ENCODE peak calls at places on chromosomes 5 and 9, in four cellular contexts. V is BJ, Q is AG10803, I is PC-3. L is an unnamed sample.

GRCh38 chr5:173515526-173515925 is 100.9 kb downstream of the BOD1 start:
- DNase-seq in I (peak), Q (peak), V (peak), L (no peak)

GRCh38 chr9:7366121-7366520 is 433.5 kb downstream of the DMAC1 start:
- DNase-seq in Q (peak), V (peak), I (no peak), L (no peak)

GRCh38 chr5:1508679-1509290 is 15.0 kb downstream of the LPCAT1 start:
- DNase-seq in V (no peak), I (no peak), Q (no peak), L (no peak)

GRCh38 chr9:135949666-135950134 is 11.5 kb downstream of the UBAC1 start:
- DNase-seq in I (no peak), Q (no peak), V (no peak), L (no peak)

GRCh38 chr5:88964831-88965230 is 81.8 kb upstream of the MEF2C start:
- DNase-seq in Q (no peak), V (no peak), I (peak), L (no peak)

GRCh38 chr9:85586684-85587083 is 155.1 kb downstream of the AGTPBP1 start:
- DNase-seq in I (no peak), Q (no peak), V (no peak), L (no peak)

GRCh38 chr5:154317916-154318315 is 127.4 kb downstream of the GALNT10 start:
- DNase-seq in V (no peak), Q (no peak), I (no peak), L (no peak)

GRCh38 chr5:99721487-99721886 is 792.7 kb upstream of the CHD1 start:
- DNase-seq in V (no peak), Q (no peak), I (peak), L (no peak)

GRCh38 chr5:117201016-117201415 is 626.4 kb upstream of the SEMA6A start:
- DNase-seq in Q (no peak), V (no peak), I (no peak), L (no peak)

GRCh38 chr9:132586830-132587483 is 4.6 kb downstream of the BARHL1 start:
- DNase-seq in V (no peak), I (no peak), Q (no peak), L (no peak)
- H3K4me3 ChIP-seq in V (no peak), I (no peak), Q (no peak), L (no peak)

GRCh38 chr9:2321523-2322148 is 300.0 kb upstream of the VLDLR start:
- DNase-seq in I (no peak), V (no peak), Q (no peak), L (no peak)
- TF ChIP-seq CTCF in I (peak), V (peak), Q (no peak), L (no peak)

DNA sequence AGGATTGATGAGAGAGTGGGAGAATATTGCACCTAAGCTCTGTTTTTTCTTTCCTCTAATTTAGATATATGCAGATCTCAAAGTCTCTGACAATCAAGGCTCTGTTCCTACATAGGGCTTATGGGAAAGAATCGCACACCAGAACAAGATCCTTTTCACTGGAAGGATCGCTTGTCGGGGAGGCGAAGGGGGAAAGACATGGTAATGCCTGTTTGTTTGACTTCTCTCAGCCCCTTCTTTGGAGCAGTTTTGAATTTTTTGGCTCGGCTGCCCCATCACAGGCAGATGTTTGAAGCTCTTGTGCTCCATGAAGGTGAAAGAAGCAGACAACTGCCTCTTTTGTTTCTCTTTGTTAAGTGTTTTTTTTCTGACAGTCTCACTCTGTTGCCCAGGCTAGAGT is 599.9 kb upstream of the ZNF608 start:
- DNase-seq in I (no peak), Q (no peak), V (no peak), L (no peak)
- H3K4me3 ChIP-seq in I (no peak), Q (no peak), V (no peak), L (no peak)

DNA sequence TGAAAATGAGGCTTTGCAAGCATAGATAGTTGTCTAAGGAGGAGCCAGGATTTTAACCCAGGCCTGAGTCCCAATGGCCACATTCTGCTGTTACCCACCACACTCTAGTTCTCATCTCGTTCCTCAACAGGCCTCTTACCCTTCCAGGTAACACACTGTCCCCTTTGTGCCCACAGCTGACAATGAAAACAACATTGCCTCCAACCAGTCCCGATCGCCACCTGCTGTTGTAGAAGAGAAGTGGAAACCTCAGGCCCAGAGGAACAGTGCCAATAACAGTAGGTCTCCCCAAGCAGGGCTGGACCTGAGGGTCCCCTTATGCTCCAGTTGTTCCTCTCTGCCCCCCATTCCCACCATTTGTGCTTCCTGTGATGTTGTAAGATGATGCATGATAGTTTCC is 30.4 kb downstream of the AMBP start:
- DNase-seq in V (no peak), Q (peak), I (peak), L (no peak)
- TF ChIP-seq CTCF in V (peak), Q (peak), I (peak), L (no peak)

GRCh38 chr9:136995370-136995769 is 998 bp downstream of the CLIC3 start:
- DNase-seq in V (no peak), Q (no peak), I (no peak), L (no peak)

GRCh38 chr9:136995772-136996308 is 528 bp downstream of the CLIC3 start:
- DNase-seq in V (no peak), I (no peak), Q (peak), L (no peak)

GRCh38 chr9:136997355-136997754 is 987 bp upstream of the CLIC3 start:
- DNase-seq in I (no peak), V (no peak), Q (no peak), L (no peak)

GRCh38 chr9:136997830-136998234 is 1.5 kb upstream of the CLIC3 start:
- DNase-seq in Q (no peak), I (no peak), V (no peak), L (no peak)

DNA sequence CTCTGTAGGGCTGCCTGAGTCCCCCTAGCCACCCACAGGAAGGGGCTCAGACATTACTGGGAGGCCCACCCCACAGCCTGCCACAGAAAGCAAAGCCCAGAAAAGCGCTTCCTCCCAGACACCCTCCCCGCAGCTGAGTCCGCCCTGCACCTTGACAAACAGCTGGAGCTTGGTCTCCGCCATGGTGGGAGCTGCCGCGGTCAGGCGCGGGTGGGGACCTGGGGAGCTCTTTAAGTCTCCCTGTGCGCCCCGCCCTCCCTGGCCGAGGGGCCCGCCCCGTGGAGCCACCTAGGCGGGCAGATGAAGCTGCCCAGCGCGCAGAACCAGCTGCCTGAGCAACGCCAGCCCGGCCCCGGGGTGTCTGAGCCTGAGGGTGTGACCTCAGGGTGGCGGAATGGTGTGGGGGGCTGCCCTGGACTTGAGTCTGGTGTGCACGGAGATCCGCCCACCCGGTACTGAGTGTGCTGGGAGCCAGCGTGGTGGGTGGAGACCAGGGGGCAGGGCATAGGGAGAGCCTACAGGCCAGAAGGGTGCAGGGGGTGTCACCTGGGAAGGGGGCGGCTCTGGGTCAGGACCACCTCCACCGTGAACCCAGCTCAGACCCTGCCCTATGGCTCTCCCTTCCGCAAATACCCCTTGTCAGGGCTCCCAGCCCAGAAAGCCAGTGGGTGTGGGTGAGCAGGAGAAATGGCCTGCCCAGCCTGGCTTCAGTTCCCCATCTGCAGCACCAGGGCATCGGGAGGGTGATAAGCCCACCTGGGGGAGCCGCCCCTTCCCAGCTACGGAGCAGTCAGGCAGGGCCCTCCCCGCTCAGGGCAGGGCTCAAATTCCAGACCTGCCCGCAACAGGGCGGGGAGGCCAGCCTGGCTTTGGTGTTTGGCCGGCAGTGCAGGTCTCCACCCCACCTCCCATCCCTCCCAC is at the start of gene CLIC3:
- DNase-seq in Q (peak), V (no peak), I (peak), L (no peak)
- H3K4me3 ChIP-seq in Q (peak), V (peak), I (peak), L (peak)

GRCh38 chr9:94973491-94973941 is 247.0 kb downstream of the AOPEP start:
- DNase-seq in I (no peak), Q (peak), V (no peak), L (no peak)
- TF ChIP-seq CTCF in I (no peak), Q (no peak), V (no peak), L (no peak)

L was measured in esophagus squamous epithelium.